ENCODE peak calls at places on chromosomes 16 and 17, in six cellular contexts. R is COR-L47, F is AG20443, P is C1 segment of cervical spinal cord, C is AG09319, D is heart right ventricle. I is an unnamed sample.

GRCh38 chr16:78686601-78687000 is 587.1 kb downstream of the WWOX start:
- DNase-seq in P (no peak), F (no peak), R (no peak), C (no peak), D (no peak), I (no peak)

GRCh38 chr17:58307468-58308172 is 21.0 kb downstream of the TSPOAP1 start:
- DNase-seq in P (no peak), C (no peak), F (no peak), R (no peak), D (no peak), I (no peak)

GRCh38 chr16:7270823-7271222 is 61.8 kb upstream of the RBFOX1 start:
- DNase-seq in C (no peak), P (no peak), R (no peak), F (no peak), D (no peak), I (no peak)

GRCh38 chr16:81520151-81520470 is 75.5 kb downstream of the CMIP start:
- DNase-seq in R (no peak), D (no peak), F (no peak), P (no peak), C (no peak), I (no peak)

GRCh38 chr16:24975428-24975889 is 39.7 kb downstream of the ARHGAP17 start:
- DNase-seq in C (no peak), R (no peak), F (no peak), D (no peak), P (no peak), I (no peak)

GRCh38 chr17:63436523-63437110 is 9.5 kb downstream of the CYB561 start:
- DNase-seq in P (no peak), F (no peak), C (no peak), D (no peak), R (no peak), I (no peak)

GRCh38 chr17:7466644-7467341 is 12.6 kb downstream of the ZBTB4 start:
- DNase-seq in P (peak), D (peak), R (no peak), F (peak), C (no peak), I (no peak)

GRCh38 chr16:67399218-67399733 is 6.0 kb upstream of the TPPP3 start:
- DNase-seq in C (no peak), P (peak), F (peak), R (no peak), D (peak), I (no peak)

GRCh38 chr16:83581082-83581481 is 226.7 kb upstream of the HSBP1 start:
- DNase-seq in F (no peak), R (no peak), D (no peak), C (no peak), P (no peak), I (no peak)

GRCh38 chr16:67977005-67977404 is 3.3 kb downstream of the DPEP3 start:
- DNase-seq in C (no peak), F (no peak), D (no peak), P (no peak), R (no peak), I (no peak)

GRCh38 chr16:86910146-86910805 is 331.9 kb downstream of the FOXL1 start:
- DNase-seq in P (no peak), F (no peak), C (no peak), R (no peak), D (no peak), I (no peak)

GRCh38 chr16:83530293-83530692 is 277.5 kb upstream of the HSBP1 start:
- DNase-seq in C (peak), R (no peak), F (peak), D (no peak), P (no peak), I (no peak)

GRCh38 chr17:28573521-28573920 is 2.2 kb upstream of the PIGS start:
- DNase-seq in P (no peak), R (no peak), F (no peak), C (no peak), D (no peak), I (no peak)

GRCh38 chr17:42132941-42133340 is 10.3 kb downstream of the HSPB9 start:
- DNase-seq in C (peak), D (no peak), F (peak), R (no peak), P (peak), I (no peak)

GRCh38 chr16:35598696-35599332 is 2139.4 kb downstream of the TP53TG3F start:
- DNase-seq in D (no peak), P (no peak), F (no peak), R (no peak), C (no peak), I (no peak)

GRCh38 chr17:4969551-4970231 is 2.1 kb upstream of the SPAG7 start:
- DNase-seq in R (no peak), C (no peak), P (no peak), F (no peak), D (no peak), I (no peak)

GRCh38 chr17:39872700-39873099 is 4.7 kb downstream of the ZPBP2 start:
- DNase-seq in D (no peak), C (no peak), R (no peak), F (no peak), P (no peak), I (no peak)

GRCh38 chr16:67086829-67087228 is 22.9 kb upstream of the PHAF1 start:
- DNase-seq in D (no peak), C (no peak), R (no peak), F (no peak), P (no peak), I (no peak)

GRCh38 chr17:81052199-81052997 is 17.4 kb downstream of the BAIAP2 start:
- DNase-seq in P (no peak), C (no peak), D (no peak), R (peak), F (no peak), I (no peak)

GRCh38 chr17:38897176-38897575 is 27.3 kb downstream of the LASP1 start:
- DNase-seq in D (peak), C (no peak), R (no peak), F (no peak), P (peak), I (no peak)

GRCh38 chr16:73233423-73233762 is 185.5 kb upstream of the ZFHX3 start:
- DNase-seq in C (no peak), R (no peak), F (no peak), P (no peak), D (no peak), I (no peak)

GRCh38 chr17:78000351-78000750 is 41.8 kb downstream of the TNRC6C start:
- DNase-seq in P (no peak), F (peak), D (no peak), C (no peak), R (no peak), I (no peak)

GRCh38 chr16:53152321-53152720 is 97.5 kb downstream of the CHD9 start:
- DNase-seq in D (no peak), F (no peak), R (no peak), P (no peak), C (no peak), I (no peak)

GRCh38 chr17:66580178-66580577 is 254.7 kb upstream of the CACNG5 start:
- DNase-seq in P (no peak), C (no peak), D (peak), R (no peak), F (no peak), I (no peak)

GRCh38 chr17:15351925-15352324 is 10.5 kb upstream of the TEKT3 start:
- DNase-seq in D (no peak), C (peak), R (no peak), P (no peak), F (peak), I (no peak)